ENCODE peak calls at places on chromosome 22, in six cellular contexts. T is K562; M is astrocyte; P is D341Med; F is T-helper 2 cell; Y is stimulated activated CD4-positive, alpha-beta T cell treated with anti-CD3 and anti-CD28 coated beads, Interleukin-4, amount 100 ng/mL, for 4 hours. A is an unnamed sample.

GRCh38 chr22:24179478-24180210 is 1.6 kb upstream of the SUSD2 start:
- DNase-seq in P (no peak), T (no peak), F (no peak), M (no peak), Y (no peak), A (no peak)

GRCh38 chr22:40423882-40424640 is 53.7 kb downstream of the SGSM3 start:
- DNase-seq in M (no peak), F (no peak), P (no peak), Y (no peak), T (no peak), A (no peak)

GRCh38 chr22:25232301-25232700 is 12.9 kb downstream of the CRYBB2 start:
- DNase-seq in T (no peak), Y (no peak), P (no peak), M (peak), F (no peak), A (no peak)

GRCh38 chr22:45426387-45426786 is 12.9 kb downstream of the RIBC2 start:
- DNase-seq in T (no peak), P (no peak), Y (no peak), M (no peak), F (no peak), A (no peak)

GRCh38 chr22:39244496-39245129 is at the start of gene PDGFB:
- DNase-seq in T (peak), Y (no peak), F (no peak), P (peak), M (no peak), A (no peak)

GRCh38 chr22:43483669-43484068 is 71.9 kb downstream of the MPPED1 start:
- DNase-seq in F (no peak), P (no peak), Y (no peak), T (no peak), M (no peak), A (no peak)

GRCh38 chr22:43957871-43958270 is 2.6 kb downstream of the SAMM50 start:
- DNase-seq in T (no peak), Y (no peak), M (no peak), F (no peak), P (no peak), A (no peak)

GRCh38 chr22:23495614-23496444 is 84.3 kb downstream of the IGLL1 start:
- DNase-seq in F (no peak), T (no peak), M (no peak), Y (no peak), P (no peak), A (no peak)

GRCh38 chr22:20083157-20083890 is 3.3 kb downstream of the DGCR8 start:
- DNase-seq in F (no peak), M (no peak), P (peak), T (no peak), Y (no peak), A (no peak)

GRCh38 chr22:40529817-40530216 is 106.7 kb downstream of the MRTFA start:
- DNase-seq in P (no peak), M (no peak), Y (no peak), T (no peak), F (no peak), A (no peak)

GRCh38 chr22:27057717-27058116 is 400.3 kb downstream of the MIAT start:
- DNase-seq in Y (no peak), T (no peak), F (no peak), M (no peak), P (no peak), A (no peak)

GRCh38 chr22:35299217-35299716 is 427 bp upstream of the TOM1 start:
- DNase-seq in P (peak), F (no peak), T (no peak), M (peak), Y (peak), A (no peak)

GRCh38 chr22:20131856-20132685 is 467 bp downstream of the ZDHHC8 start:
- DNase-seq in Y (no peak), T (peak), F (no peak), P (peak), M (no peak), A (no peak)

GRCh38 chr22:45262931-45263789 is 21.6 kb upstream of the UPK3A start:
- DNase-seq in Y (no peak), P (no peak), M (no peak), F (no peak), T (no peak), A (peak)

GRCh38 chr22:28917747-28918543 is 34.6 kb downstream of the ZNRF3 start:
- DNase-seq in F (no peak), P (peak), M (peak), T (no peak), Y (no peak), A (no peak)

GRCh38 chr22:38981005-38981658 is 1.0 kb upstream of the APOBEC3B start:
- DNase-seq in Y (no peak), T (peak), F (no peak), P (no peak), M (peak), A (peak)

GRCh38 chr22:38873469-38874411 is 1.7 kb upstream of the CBX6 start:
- DNase-seq in T (no peak), Y (peak), M (no peak), P (no peak), F (peak), A (peak)

GRCh38 chr22:39234867-39235687 is 9.7 kb downstream of the PDGFB start:
- DNase-seq in M (no peak), F (no peak), Y (peak), P (no peak), T (no peak), A (no peak)

GRCh38 chr22:47343611-47344010 is 581.2 kb downstream of the TBC1D22A start:
- DNase-seq in M (no peak), T (no peak), Y (no peak), F (no peak), P (no peak), A (no peak)

GRCh38 chr22:29083576-29084566 is 11.0 kb downstream of the KREMEN1 start:
- DNase-seq in F (no peak), P (no peak), M (peak), T (no peak), Y (no peak), A (no peak)

GRCh38 chr22:42906605-42907338 is 49.7 kb upstream of the ARFGAP3 start:
- DNase-seq in T (no peak), F (no peak), M (no peak), Y (no peak), P (no peak), A (no peak)

GRCh38 chr22:38943181-38943580 is 14.2 kb upstream of the APOBEC3A start:
- DNase-seq in P (peak), M (no peak), Y (no peak), F (no peak), T (no peak), A (no peak)

GRCh38 chr22:44496844-44497217 is 1.2 kb downstream of the RTL6 start:
- DNase-seq in F (no peak), Y (no peak), P (no peak), M (no peak), T (no peak), A (no peak)

A was measured in GM06990.